ENCODE peak calls at places on chromosome 11, in nine cellular contexts. One of them, this sample, is unnamed.
A peak's percentile ranks its signal among the peaks of the same experiment; 100 is the strongest.

GRCh38 chr11:57792870-57793269 is 31.3 kb downstream of the CTNND1 start:
- DNase-seq in hepatocyte: no peak
- DNase-seq in cardiac fibroblast: no peak
- DNase-seq in psoas muscle: no peak
- DNase-seq in NCI-H1048: no peak
- DNase-seq in ELR: no peak
- DNase-seq in GDM1: peak; percentile 36
- DNase-seq in GM04503: no peak
- DNase-seq in GOT3: no peak
- DNase-seq in this sample: no peak

GRCh38 chr11:125902927-125903752 is at the start of gene PUS3:
- DNase-seq in hepatocyte: peak; percentile 94
- DNase-seq in cardiac fibroblast: peak; percentile 86
- DNase-seq in GOT3: peak; percentile 16
- DNase-seq in NCI-H1048: peak; percentile 81
- DNase-seq in GM04503: peak; percentile 29
- DNase-seq in ELR: peak; percentile 82
- DNase-seq in GDM1: peak; percentile 68
- DNase-seq in psoas muscle: peak; percentile 96
- DNase-seq in this sample: peak; percentile 92

GRCh38 chr11:72591785-72592490 is 82.3 kb downstream of the PDE2A start:
- DNase-seq in hepatocyte: no peak
- DNase-seq in cardiac fibroblast: no peak
- DNase-seq in NCI-H1048: no peak
- DNase-seq in GM04503: no peak
- DNase-seq in ELR: no peak
- DNase-seq in GOT3: no peak
- DNase-seq in GDM1: no peak
- DNase-seq in psoas muscle: no peak
- DNase-seq in this sample: peak; percentile 77

GRCh38 chr11:76005746-76006145 is 190.7 kb downstream of the UVRAG start:
- DNase-seq in GDM1: no peak
- DNase-seq in NCI-H1048: no peak
- DNase-seq in ELR: peak; percentile 50
- DNase-seq in hepatocyte: no peak
- DNase-seq in GOT3: no peak
- DNase-seq in cardiac fibroblast: no peak
- DNase-seq in psoas muscle: no peak
- DNase-seq in GM04503: no peak
- DNase-seq in this sample: no peak

GRCh38 chr11:66600219-66600923 is 7.4 kb downstream of the CCS start:
- DNase-seq in cardiac fibroblast: peak; percentile 52
- DNase-seq in ELR: no peak
- DNase-seq in hepatocyte: no peak
- DNase-seq in GOT3: no peak
- DNase-seq in psoas muscle: no peak
- DNase-seq in GM04503: no peak
- DNase-seq in GDM1: no peak
- DNase-seq in NCI-H1048: no peak
- DNase-seq in this sample: no peak

GRCh38 chr11:120532511-120533196 is 21.1 kb downstream of the GRIK4 start:
- DNase-seq in ELR: peak; percentile 43
- DNase-seq in cardiac fibroblast: peak; percentile 41
- DNase-seq in hepatocyte: no peak
- DNase-seq in GOT3: no peak
- DNase-seq in GM04503: peak; percentile 37
- DNase-seq in GDM1: no peak
- DNase-seq in psoas muscle: no peak
- DNase-seq in NCI-H1048: no peak
- DNase-seq in this sample: no peak

GRCh38 chr11:86639172-86639571 is 33.2 kb downstream of the ME3 start:
- DNase-seq in ELR: peak; percentile 72
- DNase-seq in GDM1: no peak
- DNase-seq in GM04503: no peak
- DNase-seq in NCI-H1048: no peak
- DNase-seq in psoas muscle: no peak
- DNase-seq in hepatocyte: no peak
- DNase-seq in GOT3: no peak
- DNase-seq in cardiac fibroblast: no peak
- DNase-seq in this sample: no peak

GRCh38 chr11:75827562-75827961 is 12.6 kb downstream of the UVRAG start:
- DNase-seq in GOT3: no peak
- DNase-seq in ELR: no peak
- DNase-seq in hepatocyte: no peak
- DNase-seq in NCI-H1048: no peak
- DNase-seq in GM04503: no peak
- DNase-seq in GDM1: no peak
- DNase-seq in cardiac fibroblast: peak; percentile 34
- DNase-seq in psoas muscle: no peak
- DNase-seq in this sample: no peak

GRCh38 chr11:80694385-80694784 is 1253.6 kb upstream of the TENM4 start:
- DNase-seq in hepatocyte: no peak
- DNase-seq in ELR: no peak
- DNase-seq in NCI-H1048: no peak
- DNase-seq in psoas muscle: no peak
- DNase-seq in GM04503: no peak
- DNase-seq in GDM1: no peak
- DNase-seq in cardiac fibroblast: no peak
- DNase-seq in GOT3: no peak
- DNase-seq in this sample: no peak

GRCh38 chr11:17547932-17548331 is 873 bp downstream of the OTOG start:
- DNase-seq in NCI-H1048: no peak
- DNase-seq in cardiac fibroblast: no peak
- DNase-seq in GM04503: no peak
- DNase-seq in GOT3: no peak
- DNase-seq in psoas muscle: no peak
- DNase-seq in hepatocyte: no peak
- DNase-seq in ELR: no peak
- DNase-seq in GDM1: no peak
- DNase-seq in this sample: no peak

GRCh38 chr11:80365315-80365714 is 924.5 kb upstream of the TENM4 start:
- DNase-seq in GDM1: no peak
- DNase-seq in NCI-H1048: no peak
- DNase-seq in ELR: no peak
- DNase-seq in psoas muscle: no peak
- DNase-seq in GOT3: no peak
- DNase-seq in hepatocyte: no peak
- DNase-seq in GM04503: no peak
- DNase-seq in cardiac fibroblast: no peak
- DNase-seq in this sample: no peak

GRCh38 chr11:64371201-64371600 is 12.2 kb downstream of the RPS6KA4 start:
- DNase-seq in hepatocyte: no peak
- DNase-seq in GM04503: no peak
- DNase-seq in ELR: no peak
- DNase-seq in psoas muscle: no peak
- DNase-seq in GOT3: no peak
- DNase-seq in NCI-H1048: no peak
- DNase-seq in cardiac fibroblast: no peak
- DNase-seq in GDM1: no peak
- DNase-seq in this sample: no peak

GRCh38 chr11:2092956-2093412 is 46.2 kb downstream of the IGF2 start:
- DNase-seq in hepatocyte: no peak
- DNase-seq in GM04503: no peak
- DNase-seq in cardiac fibroblast: peak; percentile 65
- DNase-seq in ELR: peak; percentile 19
- DNase-seq in psoas muscle: peak; percentile 97
- DNase-seq in GDM1: peak; percentile 11
- DNase-seq in GOT3: no peak
- DNase-seq in NCI-H1048: no peak
- DNase-seq in this sample: peak; percentile 69

GRCh38 chr11:130170345-130170744 is 10.8 kb downstream of the ST14 start:
- DNase-seq in hepatocyte: no peak
- DNase-seq in cardiac fibroblast: no peak
- DNase-seq in psoas muscle: no peak
- DNase-seq in GDM1: no peak
- DNase-seq in GM04503: no peak
- DNase-seq in GOT3: no peak
- DNase-seq in ELR: no peak
- DNase-seq in NCI-H1048: no peak
- DNase-seq in this sample: no peak

GRCh38 chr11:68326334-68327215 is 14.2 kb downstream of the LRP5 start:
- DNase-seq in GOT3: no peak
- DNase-seq in GDM1: no peak
- DNase-seq in ELR: no peak
- DNase-seq in hepatocyte: no peak
- DNase-seq in GM04503: no peak
- DNase-seq in cardiac fibroblast: no peak
- DNase-seq in NCI-H1048: no peak
- DNase-seq in psoas muscle: no peak
- DNase-seq in this sample: no peak

GRCh38 chr11:129939510-129939909 is 44.1 kb upstream of the NFRKB start:
- DNase-seq in GDM1: no peak
- DNase-seq in psoas muscle: no peak
- DNase-seq in cardiac fibroblast: no peak
- DNase-seq in NCI-H1048: no peak
- DNase-seq in hepatocyte: no peak
- DNase-seq in GOT3: no peak
- DNase-seq in GM04503: no peak
- DNase-seq in ELR: no peak
- DNase-seq in this sample: no peak

GRCh38 chr11:67406969-67407699 is 3.3 kb downstream of the TBC1D10C start:
- DNase-seq in ELR: no peak
- DNase-seq in psoas muscle: no peak
- DNase-seq in GM04503: no peak
- DNase-seq in GOT3: no peak
- DNase-seq in hepatocyte: no peak
- DNase-seq in GDM1: no peak
- DNase-seq in NCI-H1048: no peak
- DNase-seq in cardiac fibroblast: no peak
- DNase-seq in this sample: no peak

GRCh38 chr11:45410391-45411215 is 124.5 kb upstream of the SYT13 start:
- DNase-seq in ELR: no peak
- DNase-seq in GDM1: no peak
- DNase-seq in hepatocyte: no peak
- DNase-seq in cardiac fibroblast: no peak
- DNase-seq in GOT3: no peak
- DNase-seq in GM04503: no peak
- DNase-seq in NCI-H1048: no peak
- DNase-seq in psoas muscle: no peak
- DNase-seq in this sample: no peak

GRCh38 chr11:66970808-66971442 is 4.2 kb upstream of the C11orf86 start:
- DNase-seq in psoas muscle: no peak
- DNase-seq in ELR: peak; percentile 99
- DNase-seq in GOT3: peak; percentile 86
- DNase-seq in NCI-H1048: no peak
- DNase-seq in GDM1: no peak
- DNase-seq in hepatocyte: peak; percentile 85
- DNase-seq in GM04503: peak; percentile 100
- DNase-seq in cardiac fibroblast: peak; percentile 100
- DNase-seq in this sample: no peak

GRCh38 chr11:118896472-118896913 is 12.8 kb downstream of the CXCR5 start:
- DNase-seq in NCI-H1048: no peak
- DNase-seq in GOT3: no peak
- DNase-seq in GM04503: no peak
- DNase-seq in GDM1: no peak
- DNase-seq in hepatocyte: no peak
- DNase-seq in ELR: no peak
- DNase-seq in cardiac fibroblast: no peak
- DNase-seq in psoas muscle: no peak
- DNase-seq in this sample: no peak

GRCh38 chr11:67352546-67353316 is 615 bp downstream of the POLD4 start:
- DNase-seq in GOT3: no peak
- DNase-seq in psoas muscle: no peak
- DNase-seq in cardiac fibroblast: no peak
- DNase-seq in GDM1: peak; percentile 46
- DNase-seq in ELR: peak; percentile 50
- DNase-seq in hepatocyte: peak; percentile 70
- DNase-seq in GM04503: no peak
- DNase-seq in NCI-H1048: no peak
- DNase-seq in this sample: no peak

This sample was measured in activated CD8-positive, alpha-beta memory T cell treated with anti-CD3 and anti-CD28 coated beads, Interleukin-2, amount 50 U/mL, for 48 hours.